ENCODE peak calls at places on chromosomes 13 and 19, in four cellular contexts. F is HEK293T, U is HuH-7.5, V is Karpas-422. I is an unnamed sample.

GRCh38 chr13:35621989-35622388 is 145.5 kb upstream of the MAB21L1 start:
- DNase-seq in V (no peak), F (no peak), U (no peak), I (peak)

GRCh38 chr13:30006246-30006645 is 155.8 kb upstream of the UBL3 start:
- DNase-seq in V (no peak), F (no peak), U (no peak), I (no peak)

GRCh38 chr19:28886708-28887107 is 326.2 kb downstream of the UQCRFS1 start:
- DNase-seq in V (no peak), U (no peak), F (no peak), I (no peak)

GRCh38 chr13:35687336-35687735 is 210.8 kb upstream of the MAB21L1 start:
- DNase-seq in U (no peak), F (no peak), V (no peak), I (no peak)

GRCh38 chr19:28289294-28290063 is 923.5 kb downstream of the UQCRFS1 start:
- DNase-seq in U (no peak), V (no peak), F (no peak), I (peak)

GRCh38 chr19:17576758-17577532 is 21.5 kb downstream of the COLGALT1 start:
- DNase-seq in V (peak), F (peak), U (peak), I (peak)

GRCh38 chr19:3358919-3359849 is 7.2 kb upstream of the NFIC start:
- DNase-seq in U (peak), F (peak), V (peak), I (no peak)

GRCh38 chr13:42699922-42700321 is 81.5 kb upstream of the FAM216B start:
- DNase-seq in U (no peak), V (no peak), F (no peak), I (no peak)

GRCh38 chr19:43809762-43810696 is 7.8 kb upstream of the LYPD5 start:
- DNase-seq in V (peak), F (peak), U (peak), I (peak)

GRCh38 chr13:75395056-75395455 is 86.9 kb downstream of the TBC1D4 start:
- DNase-seq in F (no peak), V (no peak), U (no peak), I (no peak)

I was measured in SJCRH30.